ENCODE peak calls at places on chromosome 2, in ten cellular contexts. E is uterus, L is right lobe of liver, A is coronary artery, W is Calu3, Y is choroid plexus epithelial cell, P is astrocyte of the spinal cord, X is heart left ventricle, B is GM12865, I is brain microvascular endothelial cell. H is an unnamed sample.

GRCh38 chr2:73109796-73110540 is 2.8 kb downstream of the RAB11FIP5 start:
- DNase-seq in E (no peak), L (peak), A (peak), W (no peak), Y (no peak), P (no peak), X (no peak), B (no peak), I (no peak), H (no peak)

GRCh38 chr2:195850764-195851163 is 193.7 kb downstream of the SLC39A10 start:
- DNase-seq in E (no peak), L (no peak), A (no peak), W (no peak), Y (no peak), P (no peak), X (no peak), B (no peak), I (no peak), H (no peak)

GRCh38 chr2:177072069-177072468 is 140.5 kb upstream of the HNRNPA3 start:
- DNase-seq in E (no peak), L (no peak), A (no peak), W (no peak), Y (peak), P (no peak), X (no peak), B (no peak), I (no peak), H (no peak)

GRCh38 chr2:116733699-116734098 is 1080.8 kb upstream of the DDX18 start:
- DNase-seq in E (no peak), L (no peak), A (no peak), W (no peak), Y (no peak), P (peak), X (no peak), B (no peak), I (no peak), H (no peak)

GRCh38 chr2:230124792-230125452 is 56.2 kb upstream of the SLC16A14 start:
- DNase-seq in E (no peak), L (peak), A (no peak), W (no peak), Y (no peak), P (no peak), X (peak), B (peak), I (no peak), H (peak)

GRCh38 chr2:26567534-26567933 is 73.6 kb downstream of the CIB4 start:
- DNase-seq in E (no peak), L (peak), A (no peak), W (no peak), Y (no peak), P (no peak), X (no peak), B (no peak), I (no peak), H (no peak)

GRCh38 chr2:149225446-149225845 is 104.9 kb upstream of the LYPD6 start:
- DNase-seq in E (no peak), L (no peak), A (no peak), W (no peak), Y (no peak), P (no peak), X (no peak), B (no peak), I (no peak), H (no peak)

GRCh38 chr2:113264713-113265403 is 13.9 kb downstream of the PAX8 start:
- DNase-seq in E (no peak), L (no peak), A (no peak), W (no peak), Y (no peak), P (no peak), X (no peak), B (no peak), I (no peak), H (no peak)

GRCh38 chr2:223692227-223692947 is 90.2 kb upstream of the SCG2 start:
- DNase-seq in E (peak), L (peak), A (no peak), W (peak), Y (peak), P (peak), X (peak), B (no peak), I (peak), H (no peak)

GRCh38 chr2:97718051-97718882 is 4.9 kb downstream of the ZAP70 start:
- DNase-seq in E (no peak), L (no peak), A (no peak), W (no peak), Y (no peak), P (no peak), X (no peak), B (peak), I (no peak), H (no peak)

GRCh38 chr2:177673602-177674595 is 281.3 kb downstream of the AGPS start:
- DNase-seq in E (no peak), L (no peak), A (no peak), W (no peak), Y (peak), P (no peak), X (no peak), B (no peak), I (no peak), H (no peak)

GRCh38 chr2:201984800-201985525 is 48.7 kb upstream of the FZD7 start:
- DNase-seq in E (no peak), L (no peak), A (no peak), W (no peak), Y (no peak), P (no peak), X (no peak), B (peak), I (no peak), H (peak)

GRCh38 chr2:42371621-42372473 is 10.8 kb upstream of the COX7A2L start:
- DNase-seq in E (no peak), L (no peak), A (no peak), W (no peak), Y (peak), P (no peak), X (no peak), B (no peak), I (no peak), H (no peak)

GRCh38 chr2:529425-529824 is 147.8 kb downstream of the TMEM18 start:
- DNase-seq in E (no peak), L (no peak), A (no peak), W (peak), Y (peak), P (peak), X (no peak), B (no peak), I (peak), H (no peak)

GRCh38 chr2:224086226-224086911 is 47.3 kb upstream of the SERPINE2 start:
- DNase-seq in E (no peak), L (no peak), A (no peak), W (peak), Y (peak), P (peak), X (no peak), B (no peak), I (peak), H (no peak)

GRCh38 chr2:144432014-144432413 is 87.9 kb downstream of the ZEB2 start:
- DNase-seq in E (no peak), L (no peak), A (no peak), W (no peak), Y (no peak), P (no peak), X (no peak), B (no peak), I (no peak), H (no peak)

GRCh38 chr2:35220471-35220870 is 1135.1 kb upstream of the CRIM1 start:
- DNase-seq in E (no peak), L (no peak), A (no peak), W (peak), Y (no peak), P (no peak), X (no peak), B (no peak), I (no peak), H (no peak)

GRCh38 chr2:148813603-148814065 is 61.4 kb upstream of the KIF5C start:
- DNase-seq in E (no peak), L (no peak), A (no peak), W (no peak), Y (no peak), P (no peak), X (no peak), B (peak), I (no peak), H (no peak)

GRCh38 chr2:29192526-29192925 is 77.3 kb downstream of the CLIP4 start:
- DNase-seq in E (no peak), L (no peak), A (no peak), W (no peak), Y (no peak), P (peak), X (no peak), B (no peak), I (no peak), H (no peak)

GRCh38 chr2:237815637-237816036 is 17.1 kb downstream of the RBM44 start:
- DNase-seq in E (no peak), L (no peak), A (no peak), W (no peak), Y (no peak), P (no peak), X (no peak), B (peak), I (no peak), H (no peak)

GRCh38 chr2:207110310-207110709 is 55.4 kb downstream of the KLF7 start:
- DNase-seq in E (no peak), L (no peak), A (no peak), W (no peak), Y (no peak), P (no peak), X (no peak), B (no peak), I (no peak), H (no peak)

GRCh38 chr2:241763551-241764271 is 12.9 kb upstream of the GAL3ST2 start:
- DNase-seq in E (no peak), L (no peak), A (no peak), W (no peak), Y (no peak), P (no peak), X (no peak), B (no peak), I (no peak), H (no peak)

GRCh38 chr2:178119181-178119922 is 7.1 kb downstream of the RBM45 start:
- DNase-seq in E (no peak), L (no peak), A (no peak), W (no peak), Y (no peak), P (no peak), X (no peak), B (no peak), I (no peak), H (no peak)

GRCh38 chr2:68952887-68953521 is at the start of gene GKN2:
- DNase-seq in E (no peak), L (no peak), A (no peak), W (no peak), Y (no peak), P (no peak), X (no peak), B (no peak), I (no peak), H (no peak)

GRCh38 chr2:189982777-189983394 is 79.6 kb downstream of the MSTN start:
- DNase-seq in E (no peak), L (no peak), A (no peak), W (no peak), Y (peak), P (no peak), X (no peak), B (peak), I (peak), H (peak)

GRCh38 chr2:171545086-171545485 is 22.8 kb downstream of the CYBRD1 start:
- DNase-seq in E (no peak), L (no peak), A (no peak), W (no peak), Y (no peak), P (no peak), X (no peak), B (no peak), I (no peak), H (no peak)

GRCh38 chr2:207531024-207531411 is 1.3 kb downstream of the CREB1 start:
- DNase-seq in E (no peak), L (no peak), A (no peak), W (no peak), Y (peak), P (no peak), X (peak), B (peak), I (no peak), H (no peak)

GRCh38 chr2:74528600-74529356 is 728 bp downstream of the AUP1 start:
- DNase-seq in E (no peak), L (no peak), A (no peak), W (no peak), Y (no peak), P (no peak), X (no peak), B (peak), I (no peak), H (no peak)

GRCh38 chr2:9800639-9800974 is 42.7 kb upstream of the TAF1B start:
- DNase-seq in E (no peak), L (no peak), A (no peak), W (no peak), Y (no peak), P (no peak), X (no peak), B (no peak), I (peak), H (no peak)

GRCh38 chr2:145316496-145316895 is 796.6 kb upstream of the ZEB2 start:
- DNase-seq in E (no peak), L (no peak), A (no peak), W (no peak), Y (no peak), P (no peak), X (no peak), B (no peak), I (no peak), H (no peak)

GRCh38 chr2:206096876-206097275 is 10.9 kb upstream of the INO80D start:
- DNase-seq in E (no peak), L (no peak), A (no peak), W (no peak), Y (no peak), P (no peak), X (no peak), B (no peak), I (no peak), H (no peak)

GRCh38 chr2:173399229-173399628 is 44.6 kb downstream of the CDCA7 start:
- DNase-seq in E (no peak), L (no peak), A (no peak), W (no peak), Y (no peak), P (no peak), X (no peak), B (no peak), I (no peak), H (no peak)

GRCh38 chr2:173397539-173397938 is 42.9 kb downstream of the CDCA7 start:
- DNase-seq in E (no peak), L (no peak), A (no peak), W (no peak), Y (no peak), P (no peak), X (no peak), B (peak), I (no peak), H (no peak)

GRCh38 chr2:173401716-173402326 is 47.1 kb downstream of the CDCA7 start:
- DNase-seq in E (no peak), L (no peak), A (no peak), W (no peak), Y (peak), P (peak), X (no peak), B (no peak), I (peak), H (no peak)

GRCh38 chr2:173402405-173402974 is 47.8 kb downstream of the CDCA7 start:
- DNase-seq in E (peak), L (peak), A (peak), W (peak), Y (peak), P (peak), X (peak), B (peak), I (peak), H (peak)

GRCh38 chr2:173400760-173401159 is 46.1 kb downstream of the CDCA7 start:
- DNase-seq in E (no peak), L (no peak), A (no peak), W (peak), Y (no peak), P (no peak), X (no peak), B (peak), I (no peak), H (no peak)
- TF ChIP-seq CTCF in E (no peak), L (no peak), A (no peak), W (no peak), Y (peak), P (peak), X (no peak), B (peak), I (peak), H (no peak)

DNA sequence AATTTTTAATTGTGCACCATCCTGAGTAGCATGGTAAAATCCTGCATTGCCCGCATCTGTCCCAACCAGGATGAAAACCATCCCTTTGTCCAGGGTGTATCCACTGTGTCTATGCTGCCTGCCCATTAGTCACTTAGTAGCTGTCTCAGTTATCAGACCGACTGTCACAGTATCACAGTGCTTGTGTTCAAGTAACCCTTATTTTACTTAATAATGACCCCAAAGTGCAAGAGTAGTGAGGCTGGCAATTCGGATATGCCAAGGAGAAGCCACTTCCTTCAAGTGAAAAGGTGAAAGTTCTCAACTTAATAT is 8.8 kb downstream of the ITSN2 start:
- DNase-seq in E (no peak), L (no peak), A (no peak), W (no peak), Y (no peak), P (no peak), X (no peak), B (no peak), I (no peak), H (no peak)
- TF ChIP-seq CTCF in E (no peak), L (no peak), A (no peak), W (no peak), Y (no peak), P (no peak), X (no peak), B (no peak), I (no peak), H (no peak)

GRCh38 chr2:21500546-21500945 is 376.8 kb downstream of the TDRD15 start:
- DNase-seq in E (no peak), L (no peak), A (no peak), W (no peak), Y (no peak), P (no peak), X (no peak), B (no peak), I (no peak), H (no peak)

DNA sequence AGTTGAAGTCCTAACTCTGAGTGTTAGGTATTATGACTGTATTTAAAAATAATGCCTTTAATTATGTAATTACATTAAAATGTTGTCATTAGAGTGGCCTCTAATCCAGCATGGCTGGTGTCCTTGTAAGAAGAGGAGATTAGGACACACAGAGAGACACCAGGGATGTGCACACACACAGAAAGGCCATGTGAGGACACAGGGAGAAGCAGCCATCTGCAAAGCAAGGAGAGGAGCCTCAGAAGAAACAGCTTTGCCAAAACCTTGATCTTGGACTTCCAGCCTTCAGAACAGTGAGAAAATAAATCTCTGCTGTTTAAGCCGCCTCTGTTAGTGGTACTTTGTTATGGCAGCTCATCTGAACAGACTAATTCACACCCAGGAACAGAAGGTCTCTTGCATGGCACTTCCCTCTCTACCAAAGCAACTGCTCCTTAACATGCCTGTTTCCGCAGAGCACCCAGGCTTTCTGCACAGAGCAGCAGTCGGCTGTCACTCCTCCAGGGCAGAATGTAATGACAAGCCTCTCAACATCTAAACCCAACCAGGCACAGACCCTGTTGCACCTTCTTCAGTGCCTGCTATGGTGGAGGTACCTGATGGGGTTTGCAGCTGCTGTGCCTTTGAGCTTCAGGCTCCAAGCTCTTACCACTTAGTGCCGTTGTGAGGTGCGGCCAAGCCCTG is 377.7 kb downstream of the TDRD15 start:
- DNase-seq in E (no peak), L (no peak), A (no peak), W (no peak), Y (no peak), P (no peak), X (no peak), B (no peak), I (no peak), H (no peak)
- TF ChIP-seq CTCF in E (no peak), L (no peak), A (no peak), W (no peak), Y (no peak), P (no peak), X (no peak), B (no peak), I (no peak), H (no peak)

GRCh38 chr2:58595714-58596113 is 354.6 kb upstream of the FANCL start:
- DNase-seq in E (no peak), L (no peak), A (no peak), W (no peak), Y (no peak), P (no peak), X (no peak), B (no peak), I (no peak), H (no peak)

GRCh38 chr2:58598171-58598570 is 357.0 kb upstream of the FANCL start:
- DNase-seq in E (no peak), L (no peak), A (no peak), W (no peak), Y (no peak), P (no peak), X (no peak), B (no peak), I (no peak), H (no peak)

GRCh38 chr2:58594762-58595161 is 353.6 kb upstream of the FANCL start:
- DNase-seq in E (no peak), L (no peak), A (no peak), W (no peak), Y (no peak), P (no peak), X (no peak), B (no peak), I (no peak), H (no peak)

GRCh38 chr2:58594175-58594574 is 353.1 kb upstream of the FANCL start:
- DNase-seq in E (no peak), L (no peak), A (no peak), W (peak), Y (peak), P (no peak), X (no peak), B (peak), I (peak), H (peak)
- TF ChIP-seq CTCF in E (no peak), L (no peak), A (no peak), W (no peak), Y (peak), P (peak), X (no peak), B (peak), I (peak), H (no peak)

GRCh38 chr2:136171223-136171622 is 53.3 kb upstream of the CXCR4 start:
- DNase-seq in E (no peak), L (no peak), A (no peak), W (no peak), Y (no peak), P (no peak), X (no peak), B (peak), I (no peak), H (no peak)
- TF ChIP-seq CTCF in E (no peak), L (no peak), A (no peak), W (no peak), Y (no peak), P (no peak), X (no peak), B (peak), I (no peak), H (no peak)

DNA sequence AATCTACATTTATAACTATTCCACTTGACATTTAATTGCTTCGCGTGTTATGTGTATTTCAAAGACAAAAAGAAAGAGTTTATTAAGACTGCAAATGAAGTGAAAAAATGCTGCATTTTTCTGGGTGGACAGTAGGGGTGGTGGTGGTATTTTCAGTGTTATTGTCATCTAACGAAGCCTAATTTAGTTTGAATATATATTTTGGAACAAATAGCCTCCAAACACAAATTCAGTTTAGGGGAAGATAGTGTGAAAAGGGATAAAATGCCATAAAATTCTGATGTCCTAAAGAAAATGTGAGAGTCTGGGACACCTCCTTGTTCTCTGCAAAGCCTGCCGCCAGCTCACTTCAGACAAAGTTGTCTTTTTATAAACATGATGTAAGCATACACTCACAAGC is 425.1 kb downstream of the NRXN1 start:
- DNase-seq in E (no peak), L (no peak), A (no peak), W (no peak), Y (peak), P (peak), X (no peak), B (no peak), I (no peak), H (no peak)
- TF ChIP-seq CTCF in E (no peak), L (peak), A (no peak), W (no peak), Y (peak), P (peak), X (no peak), B (peak), I (no peak), H (no peak)